ENCODE peak calls at places on chromosomes 12 and 14, in eight cellular contexts. I is activated T-helper 1 cell treated with anti-CD3 and anti-CD28 coated beads, Interleukin-2, amount 50 U/mL, for 16 hours; K is ACHN; C is CD8-positive, alpha-beta T cell; U is OCI-M1; N is Ammon's horn; G is EH; X is astrocyte. R is an unnamed sample.

GRCh38 chr14:68757618-68758081 is 35.2 kb downstream of the ZFP36L1 start:
- DNase-seq in K (no peak), X (no peak), N (peak; percentile 67), I (no peak), C (no peak), U (peak; percentile 77), G (peak; percentile 55), R (no peak)

GRCh38 chr14:26896447-26896846 is 298.6 kb upstream of the NOVA1 start:
- DNase-seq in C (no peak), N (no peak), I (no peak), G (no peak), X (peak; percentile 58), U (no peak), K (no peak), R (no peak)

GRCh38 chr12:53195516-53196420 is 11.3 kb downstream of the ITGB7 start:
- DNase-seq in K (peak; percentile 32), C (no peak), I (no peak), U (no peak), G (no peak), X (no peak), N (no peak), R (no peak)

GRCh38 chr12:11482955-11483354 is 87.6 kb upstream of the PRB2 start:
- DNase-seq in U (no peak), C (no peak), G (peak; percentile 49), I (no peak), N (no peak), K (no peak), X (peak; percentile 16), R (peak; percentile 83)

GRCh38 chr12:131218291-131219172 is 264.8 kb downstream of the ADGRD1 start:
- DNase-seq in I (no peak), G (no peak), U (no peak), X (no peak), C (no peak), K (no peak), N (no peak), R (no peak)

GRCh38 chr14:22848391-22849164 is 12.2 kb downstream of the MMP14 start:
- DNase-seq in U (no peak), K (no peak), X (peak; percentile 85), N (peak; percentile 28), I (no peak), C (no peak), G (peak; percentile 89), R (peak; percentile 81)

GRCh38 chr12:6457220-6457945 is 5.5 kb downstream of the TAPBPL start:
- DNase-seq in K (no peak), G (no peak), N (no peak), C (no peak), X (no peak), U (no peak), I (no peak), R (no peak)

GRCh38 chr12:113159937-113160336 is 10.4 kb downstream of the CFAP73 start:
- DNase-seq in U (no peak), N (no peak), K (peak; percentile 26), X (no peak), C (no peak), I (no peak), G (no peak), R (no peak)

GRCh38 chr14:43692706-43693105 is 814.4 kb downstream of the FSCB start:
- DNase-seq in G (no peak), N (no peak), I (no peak), C (no peak), K (peak; percentile 4), X (no peak), U (no peak), R (peak; percentile 42)

GRCh38 chr12:90017316-90017715 is 308.7 kb upstream of the ATP2B1 start:
- DNase-seq in G (no peak), N (no peak), I (no peak), X (no peak), C (no peak), K (no peak), U (no peak), R (peak; percentile 18)

GRCh38 chr14:64723691-64724577 is 19.7 kb downstream of the PLEKHG3 start:
- DNase-seq in C (no peak), U (no peak), I (no peak), K (no peak), G (no peak), N (peak; percentile 69), X (no peak), R (peak; percentile 68)

GRCh38 chr12:26712892-26713291 is 120.1 kb downstream of the ITPR2 start:
- DNase-seq in G (no peak), C (no peak), N (no peak), I (no peak), K (no peak), X (no peak), U (no peak), R (no peak)